ENCODE peak calls at places on chromosome 6, in five cellular contexts. F, I, A, Q and W are unnamed samples. For H3K27me3, the result is how much of the 10 kb centered on the place peaks cover.

GRCh38 chr6:52312461-52312860 is 27.9 kb upstream of the MCM3 start:
- DNase-seq in F (no peak), I (no peak), A (no peak), Q (no peak), W (no peak)

GRCh38 chr6:112475083-112475482 is 128.0 kb downstream of the RFPL4B start:
- DNase-seq in F (no peak), I (no peak), A (no peak), Q (no peak), W (no peak)

GRCh38 chr6:32050562-32050961 is 12.3 kb downstream of the CYP21A2 start:
- DNase-seq in F (no peak), I (no peak), A (no peak), Q (no peak), W (no peak)

GRCh38 chr6:139415365-139415764 is 40.9 kb upstream of the CITED2 start:
- DNase-seq in F (no peak), I (no peak), A (no peak), Q (no peak), W (no peak)

GRCh38 chr6:164749126-164749758 is 560.2 kb downstream of the C6orf118 start:
- DNase-seq in F (peak), I (no peak), A (no peak), Q (no peak), W (no peak)

GRCh38 chr6:134247271-134247833 is 70.6 kb downstream of the SGK1 start:
- DNase-seq in F (no peak), I (no peak), A (no peak), Q (no peak), W (no peak)

GRCh38 chr6:11685411-11686093 is 93.1 kb downstream of the ADTRP start:
- DNase-seq in F (no peak), I (peak), A (no peak), Q (no peak), W (no peak)

GRCh38 chr6:71124340-71124739 is 164.3 kb upstream of the OGFRL1 start:
- DNase-seq in F (no peak), I (no peak), A (no peak), Q (no peak), W (no peak)

GRCh38 chr6:25883991-25884390 is 9.9 kb upstream of the SLC17A3 start:
- DNase-seq in F (no peak), I (no peak), A (no peak), Q (no peak), W (no peak)

GRCh38 chr6:41706876-41707564 is 28.4 kb downstream of the TFEB start:
- DNase-seq in F (peak), I (no peak), A (no peak), Q (no peak), W (no peak)

GRCh38 chr6:23535071-23535470 is 590.9 kb upstream of the NRSN1 start:
- DNase-seq in F (no peak), I (no peak), A (no peak), Q (no peak), W (no peak)

GRCh38 chr6:47595785-47596184 is 102.6 kb upstream of the ADGRF4 start:
- DNase-seq in F (no peak), I (no peak), A (no peak), Q (no peak), W (no peak)

GRCh38 chr6:81812416-81812815 is 59.9 kb upstream of the TENT5A start:
- DNase-seq in F (no peak), I (no peak), A (no peak), Q (no peak), W (no peak)

GRCh38 chr6:116370328-116370716 is 425 bp upstream of the DSE start:
- DNase-seq in F (no peak), I (no peak), A (no peak), Q (no peak), W (no peak)

GRCh38 chr6:166957087-166957804 is 896 bp upstream of the RNASET2 start:
- DNase-seq in F (peak), I (no peak), A (peak), Q (no peak), W (peak)

GRCh38 chr6:34235605-34236422 is 859 bp upstream of the HMGA1 start:
- DNase-seq in F (peak), I (no peak), A (peak), Q (peak), W (peak)

GRCh38 chr6:20599302-20600051 is 65.2 kb downstream of the CDKAL1 start:
- DNase-seq in F (no peak), I (no peak), A (no peak), Q (no peak), W (no peak)

GRCh38 chr6:143405381-143406154 is 44.9 kb downstream of the ADAT2 start:
- DNase-seq in F (no peak), I (no peak), A (no peak), Q (no peak), W (no peak)

GRCh38 chr6:26196846-26197683 is 109.8 kb downstream of the HFE start:
- DNase-seq in F (peak), I (peak), A (no peak), Q (no peak), W (no peak)

GRCh38 chr6:155120034-155120433 is 124.9 kb downstream of the TIAM2 start:
- DNase-seq in F (no peak), I (no peak), A (no peak), Q (no peak), W (no peak)

GRCh38 chr6:47453372-47453936 is 24.1 kb upstream of the CD2AP start:
- DNase-seq in F (no peak), I (no peak), A (no peak), Q (no peak), W (no peak)

GRCh38 chr6:159378361-159378760 is 209.2 kb downstream of the FNDC1 start:
- DNase-seq in F (no peak), I (no peak), A (no peak), Q (no peak), W (no peak)

GRCh38 chr6:90703383-90703782 is 116.5 kb upstream of the MAP3K7 start:
- DNase-seq in F (no peak), I (no peak), A (no peak), Q (no peak), W (no peak)

GRCh38 chr6:83883240-83883639 is 23.8 kb downstream of the CYB5R4 start:
- DNase-seq in F (no peak), I (no peak), A (no peak), Q (no peak), W (no peak)

GRCh38 chr6:110900028-110900598 is 25.5 kb downstream of the AMD1 start:
- DNase-seq in F (no peak), I (no peak), A (no peak), Q (no peak), W (no peak)

GRCh38 chr6:82750570-82750969 is 315.1 kb downstream of the UBE3D start:
- DNase-seq in F (no peak), I (peak), A (no peak), Q (no peak), W (no peak)

GRCh38 chr6:132058975-132059374 is 107.8 kb upstream of the CCN2 start:
- DNase-seq in F (no peak), I (no peak), A (no peak), Q (no peak), W (no peak)

GRCh38 chr6:169233181-169233580 is 20.5 kb downstream of the THBS2 start:
- DNase-seq in F (no peak), I (no peak), A (no peak), Q (no peak), W (no peak)

GRCh38 chr6:10383312-10384063 is 31.4 kb downstream of the TFAP2A start:
- DNase-seq in F (no peak), I (no peak), A (no peak), Q (no peak), W (no peak)

GRCh38 chr6:156982168-156982567 is 205.0 kb downstream of the ARID1B start:
- DNase-seq in F (no peak), I (no peak), A (no peak), Q (no peak), W (no peak)

GRCh38 chr6:107976267-107976783 is 18.3 kb upstream of the SEC63 start:
- DNase-seq in F (no peak), I (no peak), A (no peak), Q (no peak), W (no peak)

GRCh38 chr6:40845588-40845987 is 193.4 kb downstream of the UNC5CL start:
- DNase-seq in F (no peak), I (peak), A (no peak), Q (no peak), W (peak)

GRCh38 chr6:16296061-16296670 is 57.8 kb downstream of the GMPR start:
- DNase-seq in F (no peak), I (no peak), A (no peak), Q (no peak), W (no peak)

GRCh38 chr6:139117734-139118133 is 17.1 kb upstream of the HECA start:
- DNase-seq in F (no peak), I (no peak), A (no peak), Q (no peak), W (no peak)

GRCh38 chr6:2560903-2561698 is 189.6 kb downstream of the MYLK4 start:
- DNase-seq in F (no peak), I (no peak), A (no peak), Q (no peak), W (no peak)

GRCh38 chr6:2562721-2563120 is 188.0 kb downstream of the MYLK4 start:
- DNase-seq in F (no peak), I (no peak), A (no peak), Q (no peak), W (no peak)

GRCh38 chr6:2565499-2565898 is 185.2 kb downstream of the MYLK4 start:
- DNase-seq in F (no peak), I (no peak), A (no peak), Q (no peak), W (no peak)

GRCh38 chr6:2563635-2564034 is 187.1 kb downstream of the MYLK4 start:
- DNase-seq in F (no peak), I (no peak), A (no peak), Q (no peak), W (no peak)

GRCh38 chr6:2566048-2566447 is 184.7 kb downstream of the MYLK4 start:
- DNase-seq in F (no peak), I (no peak), A (no peak), Q (no peak), W (no peak)
- H3K27me3 ChIP-seq in F (under half), I (under half), A (under half), Q (under half), W (under half)

GRCh38 chr6:137112067-137112355 is 61.4 kb downstream of the IL22RA2 start:
- DNase-seq in F (no peak), I (no peak), A (no peak), Q (no peak), W (no peak)
- H3K27ac ChIP-seq in F (no peak), I (no peak), A (no peak), Q (no peak), W (no peak)

DNA sequence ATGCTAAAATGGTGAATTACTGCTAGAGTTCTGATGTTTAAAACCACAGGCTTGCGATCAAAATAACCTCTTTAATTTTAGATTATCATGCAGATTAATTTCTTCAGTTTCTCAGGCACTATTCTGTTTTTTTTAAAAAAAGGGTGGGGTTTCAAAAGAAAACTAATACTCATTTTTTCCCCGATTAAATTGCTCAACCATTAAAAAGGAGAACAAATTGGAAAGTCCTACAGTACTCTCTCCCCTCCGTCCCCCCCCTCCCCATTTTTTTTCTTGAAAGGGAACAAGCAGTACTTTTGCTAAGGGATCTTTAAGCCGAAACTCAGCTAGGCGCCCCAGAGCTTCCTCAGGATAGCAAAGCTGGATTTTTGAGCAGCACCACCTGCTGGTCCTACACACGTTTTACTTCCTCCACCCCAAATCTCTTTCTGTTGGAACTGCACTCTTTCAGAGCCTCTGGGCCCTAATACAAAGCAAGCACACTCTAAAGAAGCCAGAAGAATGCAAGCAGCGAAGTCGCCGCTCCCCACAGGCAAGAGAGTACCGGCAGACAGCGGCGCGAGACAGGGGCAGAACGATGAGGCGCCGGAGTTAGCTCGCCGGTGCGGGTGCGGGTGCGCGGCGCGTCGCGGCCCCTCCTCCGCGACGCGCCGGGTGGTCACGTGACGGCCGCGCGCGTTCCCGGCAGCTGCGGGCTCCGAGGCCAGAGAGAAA is at the start of gene RNF146:
- DNase-seq in F (peak), I (peak), A (peak), Q (peak), W (peak)
- H3K27me3 ChIP-seq in F (under half), I (under half), A (under half), Q (under half), W (under half)

GRCh38 chr6:38068854-38069253 is 249.3 kb downstream of the ZFAND3 start:
- DNase-seq in F (no peak), I (no peak), A (no peak), Q (no peak), W (no peak)
- H3K27ac ChIP-seq in F (no peak), I (no peak), A (no peak), Q (peak), W (no peak)